ENCODE peak calls at places on chromosomes 2 and 18, in four cellular contexts. One of them, this sample, is unnamed.

GRCh38 chr18:62683935-62684334 is 31.4 kb upstream of the PHLPP1 start:
- DNase-seq in nephron progenitor cell: no peak
- DNase-seq in spleen: no peak
- DNase-seq in A549: no peak
- DNase-seq in this sample: no peak

GRCh38 chr2:229980440-229981184 is 58.3 kb downstream of the FBXO36 start:
- DNase-seq in nephron progenitor cell: no peak
- DNase-seq in spleen: peak; percentile 40
- DNase-seq in A549: no peak
- DNase-seq in this sample: no peak

GRCh38 chr2:70984228-70984575 is 5.8 kb downstream of the ANKRD53 start:
- DNase-seq in nephron progenitor cell: no peak
- DNase-seq in spleen: no peak
- DNase-seq in A549: no peak
- DNase-seq in this sample: no peak

GRCh38 chr2:119407430-119408220 is 24.0 kb upstream of the TMEM37 start:
- DNase-seq in nephron progenitor cell: peak; percentile 55
- DNase-seq in spleen: no peak
- DNase-seq in A549: peak; percentile 70
- DNase-seq in this sample: peak; percentile 13

GRCh38 chr18:42976869-42977268 is 138.6 kb downstream of the RIT2 start:
- DNase-seq in nephron progenitor cell: no peak
- DNase-seq in spleen: no peak
- DNase-seq in A549: no peak
- DNase-seq in this sample: no peak

GRCh38 chr18:44704137-44704791 is 23.6 kb downstream of the SETBP1 start:
- DNase-seq in nephron progenitor cell: no peak
- DNase-seq in spleen: no peak
- DNase-seq in A549: no peak
- DNase-seq in this sample: no peak

GRCh38 chr18:30163573-30163972 is 879.0 kb downstream of the DSC3 start:
- DNase-seq in nephron progenitor cell: no peak
- DNase-seq in spleen: no peak
- DNase-seq in A549: no peak
- DNase-seq in this sample: no peak

GRCh38 chr2:111624401-111625156 is 259.4 kb downstream of the ANAPC1 start:
- DNase-seq in nephron progenitor cell: no peak
- DNase-seq in spleen: no peak
- DNase-seq in A549: peak; percentile 27
- DNase-seq in this sample: no peak

GRCh38 chr2:211351998-211352397 is 795.6 kb downstream of the CPS1 start:
- DNase-seq in nephron progenitor cell: no peak
- DNase-seq in spleen: no peak
- DNase-seq in A549: no peak
- DNase-seq in this sample: no peak

GRCh38 chr2:105283532-105283931 is 42.0 kb downstream of the GPR45 start:
- DNase-seq in nephron progenitor cell: no peak
- DNase-seq in spleen: no peak
- DNase-seq in A549: no peak
- DNase-seq in this sample: no peak

GRCh38 chr2:98550165-98550564 is 58.1 kb downstream of the COA5 start:
- DNase-seq in nephron progenitor cell: no peak
- DNase-seq in spleen: peak; percentile 44
- DNase-seq in A549: no peak
- DNase-seq in this sample: no peak

GRCh38 chr2:218920504-218920903 is 39.0 kb upstream of the CDK5R2 start:
- DNase-seq in nephron progenitor cell: no peak
- DNase-seq in spleen: no peak
- DNase-seq in A549: no peak
- DNase-seq in this sample: no peak

GRCh38 chr2:230602562-230603230 is 109.9 kb upstream of the CAB39 start:
- DNase-seq in nephron progenitor cell: no peak
- DNase-seq in spleen: peak; percentile 91
- DNase-seq in A549: no peak
- DNase-seq in this sample: peak; percentile 86

DNA sequence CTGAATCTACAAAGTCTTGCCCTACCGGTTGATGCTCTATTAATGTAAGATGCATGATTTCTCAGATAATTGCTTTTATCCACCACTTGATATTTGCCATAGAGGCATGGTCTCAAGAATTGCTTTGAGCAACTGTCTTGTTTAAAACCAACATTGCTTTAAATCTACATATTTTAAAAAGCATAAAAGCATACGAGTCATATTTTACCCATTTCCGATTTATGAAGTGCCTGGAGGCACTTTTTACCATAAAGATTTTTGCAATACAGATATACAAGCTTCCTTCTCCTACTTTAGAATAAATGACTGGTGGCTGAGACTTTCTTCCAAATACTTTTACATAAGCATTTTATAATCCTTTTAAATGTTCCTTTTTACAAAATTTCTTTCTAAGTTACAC is 517.6 kb downstream of the TXNL1 start:
- DNase-seq in nephron progenitor cell: no peak
- DNase-seq in spleen: no peak
- DNase-seq in A549: no peak
- DNase-seq in this sample: no peak
- TF ChIP-seq CTCF in nephron progenitor cell: no peak
- TF ChIP-seq CTCF in spleen: no peak
- TF ChIP-seq CTCF in A549: no peak
- TF ChIP-seq CTCF in this sample: no peak

GRCh38 chr18:52670903-52671302 is 330.9 kb downstream of the DCC start:
- DNase-seq in nephron progenitor cell: no peak
- DNase-seq in spleen: no peak
- DNase-seq in A549: peak; percentile 45
- DNase-seq in this sample: no peak
- TF ChIP-seq CTCF in nephron progenitor cell: no peak
- TF ChIP-seq CTCF in spleen: no peak
- TF ChIP-seq CTCF in A549: peak; percentile 37
- TF ChIP-seq CTCF in this sample: no peak

GRCh38 chr18:49886891-49887764 is 73.8 kb upstream of the ACAA2 start:
- DNase-seq in nephron progenitor cell: no peak
- DNase-seq in spleen: no peak
- DNase-seq in A549: no peak
- DNase-seq in this sample: no peak
- TF ChIP-seq CTCF in nephron progenitor cell: no peak
- TF ChIP-seq CTCF in spleen: no peak
- TF ChIP-seq CTCF in A549: no peak
- TF ChIP-seq CTCF in this sample: peak; percentile 28

GRCh38 chr18:24799176-24799575 is 338.7 kb downstream of the HRH4 start:
- DNase-seq in nephron progenitor cell: no peak
- DNase-seq in spleen: no peak
- DNase-seq in A549: no peak
- DNase-seq in this sample: no peak
- TF ChIP-seq CTCF in nephron progenitor cell: no peak
- TF ChIP-seq CTCF in spleen: no peak
- TF ChIP-seq CTCF in A549: no peak
- TF ChIP-seq CTCF in this sample: no peak

GRCh38 chr2:122960727-122961641 is 1064.1 kb upstream of the CNTNAP5 start:
- DNase-seq in nephron progenitor cell: no peak
- DNase-seq in spleen: no peak
- DNase-seq in A549: peak; percentile 4
- DNase-seq in this sample: no peak
- TF ChIP-seq CTCF in nephron progenitor cell: no peak
- TF ChIP-seq CTCF in spleen: no peak
- TF ChIP-seq CTCF in A549: no peak
- TF ChIP-seq CTCF in this sample: no peak

DNA sequence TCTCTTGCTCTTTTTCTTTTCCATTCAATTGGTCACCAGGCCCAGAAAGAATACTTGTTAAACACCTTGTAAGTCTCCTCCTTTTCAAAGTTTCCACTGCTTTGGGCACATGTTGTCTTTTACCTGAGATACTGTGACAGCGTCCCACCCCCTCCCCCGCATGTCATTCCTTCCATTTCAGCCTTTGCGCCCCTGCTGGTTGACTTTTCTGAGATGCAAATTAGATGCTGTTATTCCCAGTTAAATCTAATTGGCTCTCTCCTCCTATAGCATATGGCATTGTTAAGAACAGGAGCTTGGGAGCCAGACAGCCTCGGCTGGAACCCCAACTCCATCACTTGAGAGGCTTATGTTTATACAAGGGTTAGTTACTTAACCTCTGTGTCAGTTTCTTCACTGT is 80.3 kb upstream of the GAREM1 start:
- DNase-seq in nephron progenitor cell: peak; percentile 16
- DNase-seq in spleen: no peak
- DNase-seq in A549: no peak
- DNase-seq in this sample: no peak
- TF ChIP-seq CTCF in nephron progenitor cell: peak; percentile 9
- TF ChIP-seq CTCF in spleen: no peak
- TF ChIP-seq CTCF in A549: no peak
- TF ChIP-seq CTCF in this sample: no peak

This sample was measured in GM12864.